ENCODE peak calls at places on chromosomes 7 and 10, in eight cellular contexts. One of them, this sample, is unnamed.

GRCh38 chr7:19090526-19090925 is 26.9 kb downstream of the TWIST1 start:
- DNase-seq in tibial artery: no peak
- DNase-seq in H7: no peak
- DNase-seq in HT1080: no peak
- DNase-seq in activated CD8-positive, alpha-beta memory T cell treated with anti-CD3 and anti-CD28 coated beads for 48 hours: no peak
- DNase-seq in activated naive CD8-positive, alpha-beta T cell treated with anti-CD3 and anti-CD28 coated beads for 36 hours: no peak
- DNase-seq in CD8-positive, alpha-beta T cell: no peak
- DNase-seq in activated CD4-positive, CD25-positive, alpha-beta regulatory T cell treated with anti-CD3 and anti-CD28 coated beads, Interleukin-2, amount 50 U/mL, for 72 hours: no peak
- DNase-seq in this sample: no peak

GRCh38 chr7:645606-646005 is 80.9 kb upstream of the DNAAF5 start:
- DNase-seq in H7: peak
- DNase-seq in activated naive CD8-positive, alpha-beta T cell treated with anti-CD3 and anti-CD28 coated beads for 36 hours: no peak
- DNase-seq in HT1080: no peak
- DNase-seq in activated CD4-positive, CD25-positive, alpha-beta regulatory T cell treated with anti-CD3 and anti-CD28 coated beads, Interleukin-2, amount 50 U/mL, for 72 hours: no peak
- DNase-seq in CD8-positive, alpha-beta T cell: no peak
- DNase-seq in tibial artery: no peak
- DNase-seq in activated CD8-positive, alpha-beta memory T cell treated with anti-CD3 and anti-CD28 coated beads for 48 hours: no peak
- DNase-seq in this sample: no peak

GRCh38 chr10:133354672-133355240 is 3.1 kb downstream of the FUOM start:
- DNase-seq in CD8-positive, alpha-beta T cell: no peak
- DNase-seq in activated CD8-positive, alpha-beta memory T cell treated with anti-CD3 and anti-CD28 coated beads for 48 hours: no peak
- DNase-seq in HT1080: no peak
- DNase-seq in activated CD4-positive, CD25-positive, alpha-beta regulatory T cell treated with anti-CD3 and anti-CD28 coated beads, Interleukin-2, amount 50 U/mL, for 72 hours: no peak
- DNase-seq in H7: no peak
- DNase-seq in tibial artery: no peak
- DNase-seq in activated naive CD8-positive, alpha-beta T cell treated with anti-CD3 and anti-CD28 coated beads for 36 hours: no peak
- DNase-seq in this sample: no peak

GRCh38 chr10:119247550-119247894 is 40.2 kb downstream of the GRK5 start:
- DNase-seq in activated CD8-positive, alpha-beta memory T cell treated with anti-CD3 and anti-CD28 coated beads for 48 hours: no peak
- DNase-seq in activated CD4-positive, CD25-positive, alpha-beta regulatory T cell treated with anti-CD3 and anti-CD28 coated beads, Interleukin-2, amount 50 U/mL, for 72 hours: no peak
- DNase-seq in activated naive CD8-positive, alpha-beta T cell treated with anti-CD3 and anti-CD28 coated beads for 36 hours: no peak
- DNase-seq in H7: no peak
- DNase-seq in tibial artery: no peak
- DNase-seq in HT1080: no peak
- DNase-seq in CD8-positive, alpha-beta T cell: no peak
- DNase-seq in this sample: no peak

GRCh38 chr7:123615344-123615743 is 13.7 kb downstream of the ASB15 start:
- DNase-seq in tibial artery: no peak
- DNase-seq in activated naive CD8-positive, alpha-beta T cell treated with anti-CD3 and anti-CD28 coated beads for 36 hours: no peak
- DNase-seq in CD8-positive, alpha-beta T cell: no peak
- DNase-seq in activated CD4-positive, CD25-positive, alpha-beta regulatory T cell treated with anti-CD3 and anti-CD28 coated beads, Interleukin-2, amount 50 U/mL, for 72 hours: no peak
- DNase-seq in H7: no peak
- DNase-seq in activated CD8-positive, alpha-beta memory T cell treated with anti-CD3 and anti-CD28 coated beads for 48 hours: no peak
- DNase-seq in HT1080: no peak
- DNase-seq in this sample: no peak

GRCh38 chr7:30755384-30756154 is 3.6 kb downstream of the INMT start:
- DNase-seq in tibial artery: peak
- DNase-seq in activated naive CD8-positive, alpha-beta T cell treated with anti-CD3 and anti-CD28 coated beads for 36 hours: no peak
- DNase-seq in H7: peak
- DNase-seq in HT1080: no peak
- DNase-seq in activated CD8-positive, alpha-beta memory T cell treated with anti-CD3 and anti-CD28 coated beads for 48 hours: no peak
- DNase-seq in CD8-positive, alpha-beta T cell: no peak
- DNase-seq in activated CD4-positive, CD25-positive, alpha-beta regulatory T cell treated with anti-CD3 and anti-CD28 coated beads, Interleukin-2, amount 50 U/mL, for 72 hours: no peak
- DNase-seq in this sample: no peak

GRCh38 chr7:56046728-56047445 is 4.4 kb downstream of the PSPH start:
- DNase-seq in H7: no peak
- DNase-seq in tibial artery: no peak
- DNase-seq in activated CD8-positive, alpha-beta memory T cell treated with anti-CD3 and anti-CD28 coated beads for 48 hours: no peak
- DNase-seq in HT1080: no peak
- DNase-seq in activated CD4-positive, CD25-positive, alpha-beta regulatory T cell treated with anti-CD3 and anti-CD28 coated beads, Interleukin-2, amount 50 U/mL, for 72 hours: no peak
- DNase-seq in CD8-positive, alpha-beta T cell: no peak
- DNase-seq in activated naive CD8-positive, alpha-beta T cell treated with anti-CD3 and anti-CD28 coated beads for 36 hours: no peak
- DNase-seq in this sample: peak

GRCh38 chr7:105219771-105220160 is 169.0 kb downstream of the SRPK2 start:
- DNase-seq in HT1080: peak
- DNase-seq in activated CD8-positive, alpha-beta memory T cell treated with anti-CD3 and anti-CD28 coated beads for 48 hours: no peak
- DNase-seq in activated naive CD8-positive, alpha-beta T cell treated with anti-CD3 and anti-CD28 coated beads for 36 hours: no peak
- DNase-seq in CD8-positive, alpha-beta T cell: no peak
- DNase-seq in H7: no peak
- DNase-seq in activated CD4-positive, CD25-positive, alpha-beta regulatory T cell treated with anti-CD3 and anti-CD28 coated beads, Interleukin-2, amount 50 U/mL, for 72 hours: no peak
- DNase-seq in tibial artery: no peak
- DNase-seq in this sample: peak

GRCh38 chr10:12394236-12395033 is 45.1 kb downstream of the CAMK1D start:
- DNase-seq in activated naive CD8-positive, alpha-beta T cell treated with anti-CD3 and anti-CD28 coated beads for 36 hours: no peak
- DNase-seq in HT1080: peak
- DNase-seq in H7: peak
- DNase-seq in CD8-positive, alpha-beta T cell: no peak
- DNase-seq in tibial artery: no peak
- DNase-seq in activated CD4-positive, CD25-positive, alpha-beta regulatory T cell treated with anti-CD3 and anti-CD28 coated beads, Interleukin-2, amount 50 U/mL, for 72 hours: no peak
- DNase-seq in activated CD8-positive, alpha-beta memory T cell treated with anti-CD3 and anti-CD28 coated beads for 48 hours: no peak
- DNase-seq in this sample: no peak

GRCh38 chr10:73786512-73786885 is 1.1 kb downstream of the ZSWIM8 start:
- DNase-seq in H7: peak
- DNase-seq in tibial artery: no peak
- DNase-seq in activated CD8-positive, alpha-beta memory T cell treated with anti-CD3 and anti-CD28 coated beads for 48 hours: no peak
- DNase-seq in activated CD4-positive, CD25-positive, alpha-beta regulatory T cell treated with anti-CD3 and anti-CD28 coated beads, Interleukin-2, amount 50 U/mL, for 72 hours: no peak
- DNase-seq in CD8-positive, alpha-beta T cell: no peak
- DNase-seq in HT1080: no peak
- DNase-seq in activated naive CD8-positive, alpha-beta T cell treated with anti-CD3 and anti-CD28 coated beads for 36 hours: no peak
- DNase-seq in this sample: no peak

GRCh38 chr10:79243211-79244067 is 103.8 kb upstream of the PPIF start:
- DNase-seq in H7: peak
- DNase-seq in activated CD8-positive, alpha-beta memory T cell treated with anti-CD3 and anti-CD28 coated beads for 48 hours: no peak
- DNase-seq in activated naive CD8-positive, alpha-beta T cell treated with anti-CD3 and anti-CD28 coated beads for 36 hours: peak
- DNase-seq in HT1080: no peak
- DNase-seq in activated CD4-positive, CD25-positive, alpha-beta regulatory T cell treated with anti-CD3 and anti-CD28 coated beads, Interleukin-2, amount 50 U/mL, for 72 hours: peak
- DNase-seq in CD8-positive, alpha-beta T cell: peak
- DNase-seq in tibial artery: peak
- DNase-seq in this sample: no peak

GRCh38 chr10:88066876-88067275 is 203.5 kb downstream of the PTEN start:
- DNase-seq in activated CD4-positive, CD25-positive, alpha-beta regulatory T cell treated with anti-CD3 and anti-CD28 coated beads, Interleukin-2, amount 50 U/mL, for 72 hours: no peak
- DNase-seq in activated CD8-positive, alpha-beta memory T cell treated with anti-CD3 and anti-CD28 coated beads for 48 hours: no peak
- DNase-seq in CD8-positive, alpha-beta T cell: no peak
- DNase-seq in HT1080: no peak
- DNase-seq in tibial artery: no peak
- DNase-seq in H7: no peak
- DNase-seq in activated naive CD8-positive, alpha-beta T cell treated with anti-CD3 and anti-CD28 coated beads for 36 hours: no peak
- DNase-seq in this sample: no peak

GRCh38 chr7:50745835-50746234 is 36.9 kb downstream of the GRB10 start:
- DNase-seq in activated CD4-positive, CD25-positive, alpha-beta regulatory T cell treated with anti-CD3 and anti-CD28 coated beads, Interleukin-2, amount 50 U/mL, for 72 hours: no peak
- DNase-seq in H7: no peak
- DNase-seq in tibial artery: no peak
- DNase-seq in HT1080: no peak
- DNase-seq in activated CD8-positive, alpha-beta memory T cell treated with anti-CD3 and anti-CD28 coated beads for 48 hours: no peak
- DNase-seq in CD8-positive, alpha-beta T cell: no peak
- DNase-seq in activated naive CD8-positive, alpha-beta T cell treated with anti-CD3 and anti-CD28 coated beads for 36 hours: no peak
- DNase-seq in this sample: no peak

GRCh38 chr10:62306663-62307062 is 38.0 kb upstream of the RTKN2 start:
- DNase-seq in tibial artery: peak
- DNase-seq in H7: no peak
- DNase-seq in CD8-positive, alpha-beta T cell: no peak
- DNase-seq in activated naive CD8-positive, alpha-beta T cell treated with anti-CD3 and anti-CD28 coated beads for 36 hours: peak
- DNase-seq in activated CD8-positive, alpha-beta memory T cell treated with anti-CD3 and anti-CD28 coated beads for 48 hours: no peak
- DNase-seq in activated CD4-positive, CD25-positive, alpha-beta regulatory T cell treated with anti-CD3 and anti-CD28 coated beads, Interleukin-2, amount 50 U/mL, for 72 hours: no peak
- DNase-seq in HT1080: no peak
- DNase-seq in this sample: peak

GRCh38 chr10:3875842-3876235 is 90.8 kb upstream of the KLF6 start:
- DNase-seq in activated naive CD8-positive, alpha-beta T cell treated with anti-CD3 and anti-CD28 coated beads for 36 hours: no peak
- DNase-seq in tibial artery: no peak
- DNase-seq in activated CD4-positive, CD25-positive, alpha-beta regulatory T cell treated with anti-CD3 and anti-CD28 coated beads, Interleukin-2, amount 50 U/mL, for 72 hours: no peak
- DNase-seq in activated CD8-positive, alpha-beta memory T cell treated with anti-CD3 and anti-CD28 coated beads for 48 hours: no peak
- DNase-seq in H7: no peak
- DNase-seq in HT1080: no peak
- DNase-seq in CD8-positive, alpha-beta T cell: no peak
- DNase-seq in this sample: no peak

GRCh38 chr10:24844742-24845141 is 107.7 kb downstream of the PRTFDC1 start:
- DNase-seq in activated naive CD8-positive, alpha-beta T cell treated with anti-CD3 and anti-CD28 coated beads for 36 hours: no peak
- DNase-seq in activated CD4-positive, CD25-positive, alpha-beta regulatory T cell treated with anti-CD3 and anti-CD28 coated beads, Interleukin-2, amount 50 U/mL, for 72 hours: no peak
- DNase-seq in HT1080: no peak
- DNase-seq in activated CD8-positive, alpha-beta memory T cell treated with anti-CD3 and anti-CD28 coated beads for 48 hours: no peak
- DNase-seq in CD8-positive, alpha-beta T cell: no peak
- DNase-seq in tibial artery: no peak
- DNase-seq in H7: no peak
- DNase-seq in this sample: no peak

GRCh38 chr7:132154248-132154647 is 422.0 kb downstream of the PLXNA4 start:
- DNase-seq in H7: no peak
- DNase-seq in HT1080: no peak
- DNase-seq in activated CD4-positive, CD25-positive, alpha-beta regulatory T cell treated with anti-CD3 and anti-CD28 coated beads, Interleukin-2, amount 50 U/mL, for 72 hours: no peak
- DNase-seq in tibial artery: no peak
- DNase-seq in CD8-positive, alpha-beta T cell: no peak
- DNase-seq in activated naive CD8-positive, alpha-beta T cell treated with anti-CD3 and anti-CD28 coated beads for 36 hours: no peak
- DNase-seq in activated CD8-positive, alpha-beta memory T cell treated with anti-CD3 and anti-CD28 coated beads for 48 hours: no peak
- DNase-seq in this sample: no peak

GRCh38 chr7:99380823-99381663 is 6.5 kb downstream of the ARPC1B start:
- DNase-seq in tibial artery: peak
- DNase-seq in activated CD8-positive, alpha-beta memory T cell treated with anti-CD3 and anti-CD28 coated beads for 48 hours: peak
- DNase-seq in CD8-positive, alpha-beta T cell: peak
- DNase-seq in activated naive CD8-positive, alpha-beta T cell treated with anti-CD3 and anti-CD28 coated beads for 36 hours: peak
- DNase-seq in activated CD4-positive, CD25-positive, alpha-beta regulatory T cell treated with anti-CD3 and anti-CD28 coated beads, Interleukin-2, amount 50 U/mL, for 72 hours: peak
- DNase-seq in HT1080: peak
- DNase-seq in H7: no peak
- DNase-seq in this sample: peak

GRCh38 chr10:28975891-28976471 is 298.7 kb downstream of the BAMBI start:
- DNase-seq in activated naive CD8-positive, alpha-beta T cell treated with anti-CD3 and anti-CD28 coated beads for 36 hours: no peak
- DNase-seq in HT1080: peak
- DNase-seq in CD8-positive, alpha-beta T cell: no peak
- DNase-seq in H7: no peak
- DNase-seq in activated CD8-positive, alpha-beta memory T cell treated with anti-CD3 and anti-CD28 coated beads for 48 hours: no peak
- DNase-seq in tibial artery: no peak
- DNase-seq in activated CD4-positive, CD25-positive, alpha-beta regulatory T cell treated with anti-CD3 and anti-CD28 coated beads, Interleukin-2, amount 50 U/mL, for 72 hours: no peak
- DNase-seq in this sample: peak

GRCh38 chr7:142478479-142479220 is 220.8 kb upstream of the PRSS58 start:
- DNase-seq in H7: peak
- DNase-seq in CD8-positive, alpha-beta T cell: no peak
- DNase-seq in activated naive CD8-positive, alpha-beta T cell treated with anti-CD3 and anti-CD28 coated beads for 36 hours: no peak
- DNase-seq in HT1080: peak
- DNase-seq in activated CD4-positive, CD25-positive, alpha-beta regulatory T cell treated with anti-CD3 and anti-CD28 coated beads, Interleukin-2, amount 50 U/mL, for 72 hours: no peak
- DNase-seq in activated CD8-positive, alpha-beta memory T cell treated with anti-CD3 and anti-CD28 coated beads for 48 hours: no peak
- DNase-seq in tibial artery: peak
- DNase-seq in this sample: peak

GRCh38 chr10:131698232-131698631 is 202.6 kb upstream of the PPP2R2D start:
- DNase-seq in activated CD4-positive, CD25-positive, alpha-beta regulatory T cell treated with anti-CD3 and anti-CD28 coated beads, Interleukin-2, amount 50 U/mL, for 72 hours: no peak
- DNase-seq in HT1080: no peak
- DNase-seq in H7: no peak
- DNase-seq in activated CD8-positive, alpha-beta memory T cell treated with anti-CD3 and anti-CD28 coated beads for 48 hours: no peak
- DNase-seq in activated naive CD8-positive, alpha-beta T cell treated with anti-CD3 and anti-CD28 coated beads for 36 hours: no peak
- DNase-seq in tibial artery: no peak
- DNase-seq in CD8-positive, alpha-beta T cell: no peak
- DNase-seq in this sample: no peak

GRCh38 chr7:54109501-54109900 is 432.7 kb upstream of the VSTM2A start:
- DNase-seq in CD8-positive, alpha-beta T cell: no peak
- DNase-seq in tibial artery: no peak
- DNase-seq in activated CD8-positive, alpha-beta memory T cell treated with anti-CD3 and anti-CD28 coated beads for 48 hours: no peak
- DNase-seq in H7: no peak
- DNase-seq in activated CD4-positive, CD25-positive, alpha-beta regulatory T cell treated with anti-CD3 and anti-CD28 coated beads, Interleukin-2, amount 50 U/mL, for 72 hours: no peak
- DNase-seq in HT1080: peak
- DNase-seq in activated naive CD8-positive, alpha-beta T cell treated with anti-CD3 and anti-CD28 coated beads for 36 hours: no peak
- DNase-seq in this sample: no peak

GRCh38 chr10:4353059-4353655 is 472.9 kb upstream of the AKR1E2 start:
- DNase-seq in H7: no peak
- DNase-seq in activated CD8-positive, alpha-beta memory T cell treated with anti-CD3 and anti-CD28 coated beads for 48 hours: no peak
- DNase-seq in activated naive CD8-positive, alpha-beta T cell treated with anti-CD3 and anti-CD28 coated beads for 36 hours: no peak
- DNase-seq in tibial artery: no peak
- DNase-seq in activated CD4-positive, CD25-positive, alpha-beta regulatory T cell treated with anti-CD3 and anti-CD28 coated beads, Interleukin-2, amount 50 U/mL, for 72 hours: no peak
- DNase-seq in HT1080: no peak
- DNase-seq in CD8-positive, alpha-beta T cell: no peak
- DNase-seq in this sample: peak

GRCh38 chr7:117338020-117338419 is 15.2 kb upstream of the WNT2 start:
- DNase-seq in tibial artery: no peak
- DNase-seq in activated naive CD8-positive, alpha-beta T cell treated with anti-CD3 and anti-CD28 coated beads for 36 hours: no peak
- DNase-seq in HT1080: no peak
- DNase-seq in activated CD4-positive, CD25-positive, alpha-beta regulatory T cell treated with anti-CD3 and anti-CD28 coated beads, Interleukin-2, amount 50 U/mL, for 72 hours: no peak
- DNase-seq in H7: no peak
- DNase-seq in activated CD8-positive, alpha-beta memory T cell treated with anti-CD3 and anti-CD28 coated beads for 48 hours: no peak
- DNase-seq in CD8-positive, alpha-beta T cell: no peak
- DNase-seq in this sample: no peak

GRCh38 chr10:14162626-14163344 is 167.9 kb downstream of the FRMD4A start:
- DNase-seq in H7: no peak
- DNase-seq in CD8-positive, alpha-beta T cell: no peak
- DNase-seq in activated CD4-positive, CD25-positive, alpha-beta regulatory T cell treated with anti-CD3 and anti-CD28 coated beads, Interleukin-2, amount 50 U/mL, for 72 hours: no peak
- DNase-seq in activated CD8-positive, alpha-beta memory T cell treated with anti-CD3 and anti-CD28 coated beads for 48 hours: no peak
- DNase-seq in tibial artery: no peak
- DNase-seq in activated naive CD8-positive, alpha-beta T cell treated with anti-CD3 and anti-CD28 coated beads for 36 hours: no peak
- DNase-seq in HT1080: no peak
- DNase-seq in this sample: no peak

GRCh38 chr7:130272456-130273080 is 5.9 kb downstream of the CPA2 start:
- DNase-seq in HT1080: no peak
- DNase-seq in H7: peak
- DNase-seq in activated CD8-positive, alpha-beta memory T cell treated with anti-CD3 and anti-CD28 coated beads for 48 hours: no peak
- DNase-seq in activated CD4-positive, CD25-positive, alpha-beta regulatory T cell treated with anti-CD3 and anti-CD28 coated beads, Interleukin-2, amount 50 U/mL, for 72 hours: no peak
- DNase-seq in tibial artery: no peak
- DNase-seq in activated naive CD8-positive, alpha-beta T cell treated with anti-CD3 and anti-CD28 coated beads for 36 hours: no peak
- DNase-seq in CD8-positive, alpha-beta T cell: no peak
- DNase-seq in this sample: no peak